ENCODE peak calls at places on chromosomes 11 and 22, in four cellular contexts. One of them, this sample, is unnamed.

GRCh38 chr22:45880091-45880651 is 96.8 kb downstream of the WNT7B start:
- DNase-seq in osteocyte: no peak
- DNase-seq in NCI-H82: no peak
- DNase-seq in substantia nigra: no peak
- DNase-seq in this sample: no peak

GRCh38 chr22:31912402-31912733 is 32.0 kb upstream of the YWHAH start:
- DNase-seq in osteocyte: no peak
- DNase-seq in NCI-H82: no peak
- DNase-seq in substantia nigra: no peak
- DNase-seq in this sample: no peak

GRCh38 chr11:128297111-128297651 is 290.2 kb downstream of the ETS1 start:
- DNase-seq in osteocyte: no peak
- DNase-seq in NCI-H82: peak
- DNase-seq in substantia nigra: no peak
- DNase-seq in this sample: no peak

GRCh38 chr22:30502911-30503310 is 2.6 kb downstream of the SEC14L4 start:
- DNase-seq in osteocyte: no peak
- DNase-seq in NCI-H82: no peak
- DNase-seq in substantia nigra: no peak
- DNase-seq in this sample: no peak

GRCh38 chr22:50306753-50307749 is at the start of gene PLXNB2:
- DNase-seq in osteocyte: no peak
- DNase-seq in NCI-H82: peak
- DNase-seq in substantia nigra: peak
- DNase-seq in this sample: peak

GRCh38 chr11:64233913-64234839 is at the start of gene VEGFB:
- DNase-seq in osteocyte: no peak
- DNase-seq in NCI-H82: peak
- DNase-seq in substantia nigra: peak
- DNase-seq in this sample: peak

GRCh38 chr11:65386307-65387081 is at the start of gene FRMD8:
- DNase-seq in osteocyte: peak
- DNase-seq in NCI-H82: peak
- DNase-seq in substantia nigra: peak
- DNase-seq in this sample: peak

GRCh38 chr11:69823641-69824285 is 4.5 kb upstream of the FGF3 start:
- DNase-seq in osteocyte: no peak
- DNase-seq in NCI-H82: no peak
- DNase-seq in substantia nigra: no peak
- DNase-seq in this sample: no peak

GRCh38 chr11:46285594-46286033 is 8.2 kb downstream of the CREB3L1 start:
- DNase-seq in osteocyte: no peak
- DNase-seq in NCI-H82: no peak
- DNase-seq in substantia nigra: no peak
- DNase-seq in this sample: no peak

GRCh38 chr11:134739136-134739535 is 327.1 kb upstream of the B3GAT1 start:
- DNase-seq in osteocyte: no peak
- DNase-seq in NCI-H82: no peak
- DNase-seq in substantia nigra: no peak
- DNase-seq in this sample: no peak

This sample was measured in head of caudate nucleus.